ENCODE peak calls at places on chromosomes 2 and 18, in five cellular contexts. Z, V, G, S and K are unnamed samples.

GRCh38 chr2:10346929-10347558 is 44.3 kb downstream of the HPCAL1 start:
- DNase-seq in Z (no peak), V (no peak), G (no peak), S (no peak), K (no peak)

GRCh38 chr2:188725981-188726380 is 248.2 kb upstream of the COL3A1 start:
- DNase-seq in Z (no peak), V (peak; percentile 58), G (no peak), S (no peak), K (no peak)

GRCh38 chr2:189865836-189866235 is 81.6 kb downstream of the PMS1 start:
- DNase-seq in Z (no peak), V (no peak), G (no peak), S (no peak), K (no peak)

GRCh38 chr2:230762317-230762896 is 49.8 kb downstream of the CAB39 start:
- DNase-seq in Z (no peak), V (peak; percentile 37), G (peak; percentile 20), S (no peak), K (no peak)

GRCh38 chr2:195763866-195764265 is 106.8 kb downstream of the SLC39A10 start:
- DNase-seq in Z (no peak), V (peak; percentile 10), G (no peak), S (no peak), K (no peak)

GRCh38 chr2:44652701-44653100 is 288.8 kb upstream of the SIX3 start:
- DNase-seq in Z (no peak), V (peak; percentile 3), G (no peak), S (no peak), K (no peak)

GRCh38 chr18:13453714-13454113 is 235.2 kb downstream of the LDLRAD4 start:
- DNase-seq in Z (peak; percentile 42), V (no peak), G (no peak), S (no peak), K (no peak)

GRCh38 chr2:173831312-173832229 is 133.6 kb downstream of the SP3 start:
- DNase-seq in Z (peak; percentile 84), V (peak; percentile 81), G (no peak), S (peak; percentile 51), K (peak; percentile 73)

GRCh38 chr2:32947484-32948143 is 861 bp downstream of the LTBP1 start:
- DNase-seq in Z (peak; percentile 35), V (peak; percentile 62), G (peak; percentile 32), S (peak; percentile 26), K (peak; percentile 22)

GRCh38 chr18:46294325-46294724 is 190.1 kb downstream of the HAUS1 start:
- DNase-seq in Z (no peak), V (peak; percentile 8), G (no peak), S (no peak), K (no peak)

GRCh38 chr2:213266421-213266820 is 17.8 kb upstream of the SPAG16 start:
- DNase-seq in Z (no peak), V (no peak), G (no peak), S (no peak), K (no peak)

GRCh38 chr2:101524811-101525430 is 50.0 kb upstream of the RFX8 start:
- DNase-seq in Z (no peak), V (peak; percentile 27), G (no peak), S (peak; percentile 30), K (no peak)

GRCh38 chr18:74654637-74655036 is 57.0 kb downstream of the ZNF407 start:
- DNase-seq in Z (no peak), V (peak; percentile 70), G (no peak), S (no peak), K (no peak)

DNA sequence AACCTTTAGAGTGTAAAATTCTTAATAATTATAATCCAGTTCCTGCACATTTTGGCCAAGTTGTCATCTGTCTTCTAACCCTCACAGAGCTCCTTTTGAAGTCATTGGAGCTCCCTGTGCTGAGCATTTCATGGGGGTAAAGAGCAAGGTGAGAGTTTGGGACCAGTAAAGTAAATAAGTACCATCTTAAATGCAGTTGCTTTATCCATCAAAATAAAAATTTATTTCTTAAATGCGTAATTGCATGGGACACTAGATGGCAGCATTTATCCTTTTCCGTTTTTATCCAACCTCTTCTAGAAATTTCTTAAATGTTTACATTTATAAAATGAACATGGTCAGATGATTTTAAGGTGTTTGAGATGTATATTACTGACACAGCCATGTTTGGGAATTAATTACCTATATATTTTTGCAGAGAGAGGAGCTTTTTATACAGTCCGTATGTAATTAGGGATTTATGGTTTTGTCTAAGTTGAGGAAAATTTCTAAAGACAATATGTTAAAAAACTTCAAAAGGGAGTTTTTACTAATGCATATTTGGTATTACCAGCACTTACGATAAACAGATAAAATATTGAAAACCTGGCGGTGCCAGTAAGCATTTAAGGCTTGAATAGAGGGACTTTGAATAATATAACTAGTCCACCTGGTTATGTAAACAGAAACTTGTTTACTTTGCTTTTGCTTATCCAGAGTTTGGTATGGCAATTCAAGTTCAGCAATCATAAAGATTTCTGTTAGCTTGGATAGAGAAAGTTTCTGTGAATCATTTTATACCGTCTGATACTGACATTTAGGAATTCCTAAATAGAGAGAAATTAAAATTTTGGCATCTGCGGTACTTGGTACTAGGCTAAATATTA is 54.5 kb downstream of the ACSL3 start:
- DNase-seq in Z (no peak), V (peak; percentile 61), G (no peak), S (no peak), K (no peak)
- H3K4me1 ChIP-seq in Z (peaks cover 21% of the 10 kb centered on the region), V (peaks cover 9% of the 10 kb centered on the region), G (no peaks in the 10 kb centered on the region), S (peaks cover 55% of the 10 kb centered on the region), K (peaks cover 7% of the 10 kb centered on the region)

GRCh38 chr2:145410096-145410495 is 890.2 kb upstream of the ZEB2 start:
- DNase-seq in Z (no peak), V (no peak), G (no peak), S (no peak), K (no peak)
- H3K4me3 ChIP-seq in Z (no peak overlapping the region), V (no peak overlapping the region), G (no peak overlapping the region), S (no peak overlapping the region), K (no peak overlapping the region)

DNA sequence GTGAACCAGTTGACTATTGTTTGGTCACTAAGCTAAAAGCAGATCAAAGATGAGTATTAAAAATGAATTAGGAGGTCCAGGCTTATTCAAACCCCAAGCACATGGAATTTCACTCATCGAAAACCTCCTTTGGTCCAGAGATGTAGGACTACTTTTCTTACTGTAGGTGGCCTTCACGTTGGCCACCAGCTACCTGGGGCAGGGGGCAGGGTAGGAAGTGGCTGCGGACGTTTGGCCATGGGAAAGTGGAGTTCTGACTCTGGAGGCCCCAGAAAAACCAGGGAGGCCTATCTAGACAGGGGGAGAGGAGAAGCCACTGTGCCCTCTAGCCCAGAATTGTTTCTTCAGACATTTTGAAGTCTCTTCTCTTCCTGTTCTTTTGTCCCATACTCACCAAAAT is 31.8 kb upstream of the CABLES1 start:
- DNase-seq in Z (no peak), V (no peak), G (no peak), S (no peak), K (no peak)
- H3K4me1 ChIP-seq in Z (no peaks in the 10 kb centered on the region), V (peaks cover 6% of the 10 kb centered on the region), G (peaks cover 2% of the 10 kb centered on the region), S (no peaks in the 10 kb centered on the region), K (peaks cover 10% of the 10 kb centered on the region)

GRCh38 chr18:34222025-34222395 is 2.7 kb downstream of the NOL4 start:
- DNase-seq in Z (no peak), V (no peak), G (no peak), S (no peak), K (no peak)

GRCh38 chr18:34223893-34224422 is 755 bp downstream of the NOL4 start:
- DNase-seq in Z (no peak), V (no peak), G (no peak), S (no peak), K (no peak)

GRCh38 chr18:34223164-34223892 is 1.4 kb downstream of the NOL4 start:
- DNase-seq in Z (no peak), V (no peak), G (no peak), S (no peak), K (no peak)

GRCh38 chr18:34224423-34225217 is at the start of gene NOL4:
- DNase-seq in Z (peak; percentile 16), V (no peak), G (peak; percentile 2), S (no peak), K (no peak)

GRCh38 chr18:34222396-34223163 is 2.1 kb downstream of the NOL4 start:
- DNase-seq in Z (no peak), V (no peak), G (no peak), S (peak; percentile 21), K (no peak)
- H3K4me3 ChIP-seq in Z (peak overlapping the region; percentile 14), V (peak overlapping the region; percentile 50), G (no peak overlapping the region), S (peak overlapping the region; percentile 67), K (peak overlapping the region; percentile 0)